ENCODE peak calls at places on chromosome 9, in six cellular contexts. L, R, K, V, X and Z are unnamed samples. For H3K4me1, the result is how much of the 10 kb centered on the place peaks cover.

GRCh38 chr9:110016340-110016739 is 191.6 kb downstream of the C9orf152 start:
- DNase-seq in L (no peak), R (no peak), K (no peak), V (no peak), X (no peak), Z (no peak)

GRCh38 chr9:2709645-2710101 is 7.6 kb upstream of the KCNV2 start:
- DNase-seq in L (no peak), R (no peak), K (no peak), V (no peak), X (no peak), Z (no peak)

GRCh38 chr9:90285946-90286345 is 356.7 kb downstream of the DIRAS2 start:
- DNase-seq in L (no peak), R (no peak), K (no peak), V (no peak), X (no peak), Z (no peak)

GRCh38 chr9:125977223-125977622 is 230.1 kb downstream of the PBX3 start:
- DNase-seq in L (no peak), R (no peak), K (no peak), V (no peak), X (no peak), Z (no peak)

GRCh38 chr9:72907421-72907820 is 45.4 kb downstream of the ALDH1A1 start:
- DNase-seq in L (no peak), R (no peak), K (no peak), V (no peak), X (no peak), Z (no peak)

GRCh38 chr9:101737705-101738565 is 512 bp downstream of the GRIN3A start:
- DNase-seq in L (no peak), R (peak), K (no peak), V (peak), X (peak), Z (peak)

GRCh38 chr9:137710751-137711150 is 91.9 kb downstream of the EHMT1 start:
- DNase-seq in L (no peak), R (no peak), K (no peak), V (no peak), X (no peak), Z (no peak)

GRCh38 chr9:74804018-74804385 is 83.7 kb downstream of the TRPM6 start:
- DNase-seq in L (no peak), R (no peak), K (no peak), V (no peak), X (no peak), Z (no peak)

GRCh38 chr9:3856592-3856991 is 330.8 kb upstream of the RFX3 start:
- DNase-seq in L (no peak), R (no peak), K (no peak), V (no peak), X (no peak), Z (peak)

GRCh38 chr9:38035873-38036272 is 33.2 kb downstream of the SHB start:
- DNase-seq in L (no peak), R (no peak), K (no peak), V (no peak), X (no peak), Z (no peak)

GRCh38 chr9:120873512-120873911 is 3.5 kb downstream of the PHF19 start:
- DNase-seq in L (no peak), R (no peak), K (no peak), V (no peak), X (peak), Z (peak)

GRCh38 chr9:134203224-134203623 is 38.9 kb upstream of the RNU6ATAC start:
- DNase-seq in L (no peak), R (no peak), K (no peak), V (no peak), X (no peak), Z (no peak)

GRCh38 chr9:134204041-134204440 is 39.7 kb upstream of the RNU6ATAC start:
- DNase-seq in L (no peak), R (no peak), K (no peak), V (peak), X (no peak), Z (no peak)

GRCh38 chr9:134206317-134207300 is 42.2 kb upstream of the RNU6ATAC start:
- DNase-seq in L (no peak), R (no peak), K (no peak), V (peak), X (no peak), Z (no peak)

GRCh38 chr9:134204991-134205578 is 40.7 kb upstream of the RNU6ATAC start:
- DNase-seq in L (no peak), R (no peak), K (peak), V (peak), X (no peak), Z (no peak)

DNA sequence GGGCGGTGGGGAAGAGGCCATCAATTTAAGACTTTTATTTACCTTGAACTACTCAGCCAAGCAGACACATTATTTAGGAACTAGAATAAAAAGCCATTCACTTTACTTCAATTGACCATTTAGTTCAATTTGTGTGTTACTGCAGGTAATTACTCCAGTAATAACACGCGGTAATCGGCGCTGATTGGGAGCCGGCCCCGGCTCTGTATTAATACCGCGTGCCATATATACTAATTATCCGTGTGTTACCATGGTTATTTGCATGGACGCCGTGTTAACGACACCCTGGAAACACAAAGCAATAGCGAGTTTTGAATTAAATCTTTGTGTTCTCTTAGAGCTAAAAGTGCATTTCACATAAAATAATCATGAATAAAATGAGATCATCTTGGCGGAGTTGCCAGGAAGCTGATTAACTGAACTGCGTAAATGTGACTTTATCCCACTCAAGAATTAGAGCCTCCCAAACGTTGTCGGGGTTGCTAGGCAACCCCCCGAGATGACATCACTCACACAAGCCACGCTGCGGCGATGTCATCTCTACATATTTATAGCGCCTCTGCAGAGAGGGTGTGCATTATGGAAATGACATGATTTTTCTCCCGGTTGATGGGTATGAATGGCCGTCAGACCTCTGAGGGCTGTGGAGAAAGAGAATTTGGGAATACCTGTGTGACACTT is 41.4 kb upstream of the RNU6ATAC start:
- DNase-seq in L (no peak), R (no peak), K (peak), V (peak), X (no peak), Z (no peak)
- H3K4me1 ChIP-seq in L (under half), R (under half), K (under half), V (under half), X (under half), Z (under half)

GRCh38 chr9:18237776-18238175 is 236.2 kb upstream of the ADAMTSL1 start:
- DNase-seq in L (no peak), R (no peak), K (no peak), V (no peak), X (no peak), Z (no peak)
- H3K4me3 ChIP-seq in L (no peak), R (no peak), K (no peak), V (no peak), X (no peak), Z (no peak)

GRCh38 chr9:13627071-13627470 is 347.6 kb upstream of the MPDZ start:
- DNase-seq in L (no peak), R (no peak), K (no peak), V (no peak), X (no peak), Z (no peak)

GRCh38 chr9:13626601-13627000 is 347.1 kb upstream of the MPDZ start:
- DNase-seq in L (no peak), R (no peak), K (no peak), V (no peak), X (no peak), Z (no peak)

GRCh38 chr9:13628526-13628925 is 349.0 kb upstream of the MPDZ start:
- DNase-seq in L (no peak), R (no peak), K (no peak), V (no peak), X (no peak), Z (no peak)

GRCh38 chr9:13629067-13629466 is 349.6 kb upstream of the MPDZ start:
- DNase-seq in L (no peak), R (no peak), K (no peak), V (no peak), X (no peak), Z (no peak)

GRCh38 chr9:13627502-13627901 is 348.0 kb upstream of the MPDZ start:
- DNase-seq in L (no peak), R (no peak), K (no peak), V (no peak), X (no peak), Z (no peak)
- H3K4me1 ChIP-seq in L (under half), R (under half), K (under half), V (under half), X (under half), Z (under half)

DNA sequence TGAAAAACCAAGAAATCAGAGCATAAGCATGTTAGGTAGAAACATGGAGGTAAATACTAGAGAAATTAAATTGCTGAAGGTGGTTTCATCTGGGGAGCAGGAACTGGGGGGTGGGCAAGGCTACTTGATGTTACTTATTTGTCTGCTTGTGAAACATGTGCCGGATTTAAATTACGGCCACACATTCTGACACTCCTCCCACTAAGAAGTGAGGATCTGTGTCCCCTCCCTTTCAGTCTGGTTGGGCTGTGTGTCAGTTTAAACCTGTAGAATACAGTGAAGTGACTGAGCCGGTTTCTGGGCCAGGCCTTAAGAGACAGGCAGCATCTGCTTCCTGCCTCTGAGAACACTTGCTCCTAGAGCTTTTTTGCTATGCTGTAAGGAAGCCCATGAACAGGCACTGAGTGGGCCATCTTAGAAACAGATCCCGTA is 2.3 kb upstream of the IARS1 start:
- DNase-seq in L (no peak), R (peak), K (no peak), V (no peak), X (peak), Z (no peak)
- H3K4me3 ChIP-seq in L (no peak), R (no peak), K (no peak), V (no peak), X (no peak), Z (no peak)

DNA sequence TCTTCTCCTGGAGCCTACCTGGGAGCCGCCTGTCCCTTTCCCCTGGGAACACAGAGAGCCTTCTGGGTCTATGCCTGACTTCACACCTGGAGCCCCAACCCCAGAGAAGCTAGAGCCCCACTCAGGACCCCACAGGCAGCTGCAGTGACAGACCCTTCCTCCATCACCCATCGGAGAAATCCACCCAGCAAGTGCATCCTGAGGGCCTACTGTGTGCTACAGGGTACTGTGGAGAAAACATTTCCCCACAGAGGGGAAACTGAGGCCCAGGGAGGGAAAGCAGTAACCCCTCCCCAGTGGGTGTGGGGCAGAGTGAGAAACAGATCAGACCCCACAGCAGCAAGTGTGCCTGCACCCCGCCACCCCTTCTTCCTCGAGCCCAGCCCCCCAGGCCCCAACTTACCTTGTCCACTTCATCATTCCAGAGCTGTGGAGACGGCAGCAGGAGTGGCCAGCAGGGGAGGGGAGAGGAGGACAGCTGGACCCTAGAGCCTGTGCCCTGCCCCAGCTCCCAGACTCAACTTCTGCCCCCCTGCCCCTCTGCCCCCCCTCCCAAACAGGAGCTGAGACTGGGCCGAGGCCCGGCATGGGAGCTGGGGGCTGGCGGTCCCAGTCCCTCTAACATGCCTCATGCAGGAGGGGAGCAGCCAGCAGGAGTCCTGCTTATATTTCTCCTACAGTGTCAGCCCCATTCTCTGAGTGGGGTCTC is 17.7 kb downstream of the SH3GLB2 start:
- DNase-seq in L (no peak), R (no peak), K (no peak), V (no peak), X (no peak), Z (no peak)
- H3K4me1 ChIP-seq in L (under half), R (under half), K (under half), V (under half), X (under half), Z (under half)

GRCh38 chr9:92590386-92590785 is 54.6 kb upstream of the ECM2 start:
- DNase-seq in L (no peak), R (no peak), K (peak), V (no peak), X (no peak), Z (no peak)
- H3K4me3 ChIP-seq in L (no peak), R (no peak), K (no peak), V (no peak), X (no peak), Z (no peak)

DNA sequence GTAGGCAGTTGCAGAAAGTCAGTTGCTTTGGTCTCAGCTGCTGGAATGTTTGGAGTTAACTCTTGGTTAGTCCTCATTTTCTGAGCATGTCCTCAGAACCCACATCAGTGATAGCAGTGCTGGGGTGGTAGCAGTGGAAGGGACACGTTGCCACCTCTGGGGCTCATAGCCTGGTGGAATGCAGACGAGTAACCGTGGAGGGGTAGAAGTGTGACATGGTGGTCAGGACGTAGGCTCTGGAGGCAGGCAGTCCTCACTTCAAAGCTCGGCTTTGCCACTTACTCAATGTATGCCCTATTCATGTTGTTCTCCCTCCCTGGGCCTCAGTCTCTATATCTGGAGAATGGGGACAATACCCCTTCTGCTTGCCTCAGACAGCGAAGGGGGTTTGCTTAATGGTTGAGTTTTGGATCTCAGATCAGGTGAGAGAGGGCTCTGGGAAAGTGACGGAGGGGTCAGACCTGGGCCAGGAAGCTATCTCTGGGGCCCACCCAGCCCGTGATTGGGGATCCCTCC is 62.8 kb downstream of the RGS3 start:
- DNase-seq in L (no peak), R (no peak), K (no peak), V (no peak), X (no peak), Z (no peak)
- H3K4me1 ChIP-seq in L (half or more), R (under half), K (half or more), V (under half), X (under half), Z (under half)

GRCh38 chr9:95506438-95506691 is 10.4 kb downstream of the PTCH1 start:
- DNase-seq in L (peak), R (no peak), K (peak), V (no peak), X (no peak), Z (peak)

GRCh38 chr9:95505676-95506437 is 10.9 kb downstream of the PTCH1 start:
- DNase-seq in L (no peak), R (peak), K (peak), V (peak), X (peak), Z (peak)

GRCh38 chr9:95505072-95505471 is 11.7 kb downstream of the PTCH1 start:
- DNase-seq in L (no peak), R (peak), K (no peak), V (no peak), X (peak), Z (no peak)

GRCh38 chr9:95503369-95503768 is 13.4 kb downstream of the PTCH1 start:
- DNase-seq in L (no peak), R (no peak), K (no peak), V (no peak), X (no peak), Z (no peak)

DNA sequence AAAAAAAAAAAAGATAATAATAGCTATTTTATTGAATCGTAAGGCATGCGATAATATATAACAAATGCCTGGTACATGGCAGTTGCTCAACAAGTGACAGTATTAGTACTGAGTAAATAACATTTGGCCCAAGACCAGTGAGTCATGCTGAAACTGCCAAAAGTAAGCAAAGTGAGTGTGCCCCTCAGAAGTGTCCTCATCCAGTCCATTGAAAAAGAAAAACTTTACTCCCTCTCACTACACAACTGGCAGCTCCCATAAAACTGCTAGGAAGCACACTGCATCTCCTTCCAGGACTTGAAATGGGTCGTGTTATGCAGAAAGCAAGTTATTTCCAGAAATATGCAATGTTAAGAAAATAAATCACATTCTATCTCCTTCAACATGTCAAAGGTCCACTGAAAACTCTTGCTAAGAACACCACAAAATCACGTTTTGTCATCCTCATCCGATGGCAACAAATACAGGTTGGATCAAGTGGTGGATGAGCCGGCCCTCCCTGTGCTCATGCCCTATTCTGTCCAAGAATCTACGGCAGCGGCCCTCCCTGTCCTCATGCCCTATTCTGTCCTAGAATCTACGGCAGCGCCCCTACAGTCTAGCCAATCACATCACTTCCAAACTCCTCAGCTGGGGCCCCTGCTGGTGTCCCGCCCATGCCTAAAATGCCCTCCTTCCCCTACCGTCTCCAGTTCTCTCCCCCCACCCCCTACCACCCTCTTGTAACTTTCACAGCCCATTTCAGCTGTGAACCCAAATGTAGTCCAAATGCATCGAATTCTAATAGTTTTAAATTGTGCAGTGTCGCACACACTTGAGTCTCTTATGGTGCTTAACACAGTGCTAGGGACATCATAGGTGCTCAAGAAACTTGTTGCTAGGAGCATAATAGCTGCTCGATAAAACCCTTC is 12.5 kb downstream of the PTCH1 start:
- DNase-seq in L (no peak), R (peak), K (no peak), V (no peak), X (peak), Z (no peak)
- H3K4me3 ChIP-seq in L (no peak), R (peak), K (no peak), V (no peak), X (peak), Z (no peak)

DNA sequence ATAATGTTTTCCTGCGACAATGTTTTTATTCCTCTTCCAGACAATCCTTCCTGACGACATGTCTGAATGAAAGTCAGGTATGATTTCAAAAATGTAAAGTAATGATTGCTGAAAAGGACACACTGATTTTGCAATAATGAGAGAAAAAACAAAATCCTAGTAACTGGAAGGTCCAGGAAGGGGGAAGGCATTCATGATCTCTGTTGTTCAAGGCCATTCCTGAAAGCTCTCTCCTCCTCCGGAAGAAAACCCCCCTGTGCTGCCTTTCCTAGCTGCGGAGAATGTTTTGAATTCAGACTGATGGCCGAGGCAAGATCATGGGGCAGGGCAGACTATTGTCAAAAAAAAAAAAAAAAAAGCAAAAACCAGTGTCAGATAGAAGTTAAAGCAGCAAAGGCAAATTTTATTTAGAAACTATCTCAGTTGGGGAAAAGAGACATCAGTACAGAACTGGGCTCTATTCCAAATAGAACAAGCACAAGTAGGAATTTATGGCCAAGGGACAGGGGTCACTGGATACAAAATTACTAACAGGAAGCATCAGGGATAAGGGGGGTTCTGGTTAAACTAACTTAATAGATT is 36.4 kb upstream of the CTSV start:
- DNase-seq in L (no peak), R (no peak), K (no peak), V (no peak), X (no peak), Z (no peak)
- H3K4me1 ChIP-seq in L (under half), R (under half), K (under half), V (under half), X (under half), Z (under half)